ENCODE peak calls at places on chromosomes 6 and 20, in four cellular contexts. V is HL-60, R is adrenal gland, A is lower leg skin. T is an unnamed sample.

GRCh38 chr20:11807070-11807741 is 110.5 kb upstream of the BTBD3 start:
- DNase-seq in V (no peak), R (peak), A (no peak), T (no peak)

GRCh38 chr20:6692566-6693168 is 74.8 kb upstream of the BMP2 start:
- DNase-seq in V (no peak), R (no peak), A (no peak), T (no peak)

GRCh38 chr6:14037402-14038277 is 79.9 kb upstream of the CD83 start:
- DNase-seq in V (no peak), R (no peak), A (no peak), T (no peak)

GRCh38 chr20:50415516-50416268 is 94.5 kb upstream of the PTPN1 start:
- DNase-seq in V (no peak), R (peak), A (peak), T (no peak)

GRCh38 chr6:99334526-99335127 is 14.8 kb downstream of the FAXC start:
- DNase-seq in V (peak), R (peak), A (no peak), T (no peak)

GRCh38 chr20:53960586-53961386 is 109.6 kb downstream of the BCAS1 start:
- DNase-seq in V (no peak), R (no peak), A (no peak), T (no peak)

GRCh38 chr6:34584694-34585093 is 28.6 kb upstream of the SPDEF start:
- DNase-seq in V (no peak), R (no peak), A (no peak), T (no peak)

GRCh38 chr20:49523767-49524360 is 41.4 kb upstream of the KCNB1 start:
- DNase-seq in V (no peak), R (no peak), A (no peak), T (no peak)

GRCh38 chr6:150865406-150866146 is at the start of gene MTHFD1L:
- DNase-seq in V (peak), R (peak), A (peak), T (peak)

GRCh38 chr20:58344741-58345140 is 35.2 kb downstream of the RAB22A start:
- DNase-seq in V (no peak), R (no peak), A (no peak), T (no peak)

GRCh38 chr6:159062564-159062945 is 17.8 kb upstream of the TAGAP start:
- DNase-seq in V (no peak), R (no peak), A (no peak), T (no peak)

GRCh38 chr6:48564036-48564820 is 453.2 kb upstream of the PTCHD4 start:
- DNase-seq in V (no peak), R (no peak), A (no peak), T (no peak)
- TF ChIP-seq CTCF in V (no peak), R (no peak), A (no peak), T (no peak)

DNA sequence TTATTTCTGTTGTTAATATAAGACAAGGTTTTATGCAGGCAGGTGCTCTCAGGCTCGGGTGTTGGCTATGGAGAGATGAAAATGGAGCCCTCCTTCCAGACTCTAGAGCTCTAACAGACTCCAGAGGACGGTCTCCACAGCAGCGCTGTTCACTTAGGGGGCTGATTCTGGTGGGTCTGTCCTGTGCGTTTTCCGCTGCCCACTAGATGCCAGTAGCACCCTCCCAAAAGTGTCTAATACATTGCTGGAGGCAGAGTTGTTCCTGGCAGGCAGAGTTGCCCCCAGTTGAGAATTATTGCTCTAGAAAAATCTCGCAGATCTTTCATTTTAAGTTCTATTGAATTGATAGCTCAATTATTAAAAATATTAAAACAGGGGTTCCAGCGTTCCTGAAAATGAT is 109.9 kb downstream of the MAP3K4 start:
- DNase-seq in V (no peak), R (no peak), A (no peak), T (no peak)
- TF ChIP-seq CTCF in V (no peak), R (no peak), A (no peak), T (peak)

GRCh38 chr20:1265916-1266166 is 253 bp upstream of the SNPH start:
- DNase-seq in V (no peak), R (no peak), A (no peak), T (no peak)
- TF ChIP-seq CTCF in V (no peak), R (no peak), A (no peak), T (no peak)

GRCh38 chr20:1533059-1533458 is 24.4 kb downstream of the SIRPD start:
- DNase-seq in V (no peak), R (no peak), A (no peak), T (no peak)
- TF ChIP-seq CTCF in V (no peak), R (no peak), A (no peak), T (no peak)

DNA sequence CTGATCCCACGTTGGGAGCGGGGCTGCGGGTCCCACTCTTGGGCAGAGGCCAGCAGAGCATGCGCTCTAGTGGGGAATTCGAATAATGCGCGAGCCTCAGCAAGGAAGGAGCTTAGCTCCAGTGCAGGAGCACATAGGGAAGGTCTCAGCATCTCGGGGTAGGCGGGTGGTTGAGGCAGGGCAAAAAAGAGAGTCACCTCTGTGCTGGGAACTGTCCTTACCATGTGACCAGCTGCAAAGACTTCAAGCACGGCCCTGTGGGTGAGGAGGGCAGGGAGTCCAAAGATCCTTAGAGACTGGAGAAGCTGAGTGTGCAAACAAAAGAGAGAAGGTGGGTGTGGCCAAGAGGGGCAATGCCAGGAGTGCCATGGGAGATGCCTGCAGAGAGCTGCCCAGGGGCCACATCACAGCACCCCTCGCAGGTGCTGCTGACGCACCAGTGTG is 79.2 kb upstream of the CD93 start:
- DNase-seq in V (no peak), R (no peak), A (peak), T (no peak)
- TF ChIP-seq CTCF in V (no peak), R (no peak), A (no peak), T (peak)

DNA sequence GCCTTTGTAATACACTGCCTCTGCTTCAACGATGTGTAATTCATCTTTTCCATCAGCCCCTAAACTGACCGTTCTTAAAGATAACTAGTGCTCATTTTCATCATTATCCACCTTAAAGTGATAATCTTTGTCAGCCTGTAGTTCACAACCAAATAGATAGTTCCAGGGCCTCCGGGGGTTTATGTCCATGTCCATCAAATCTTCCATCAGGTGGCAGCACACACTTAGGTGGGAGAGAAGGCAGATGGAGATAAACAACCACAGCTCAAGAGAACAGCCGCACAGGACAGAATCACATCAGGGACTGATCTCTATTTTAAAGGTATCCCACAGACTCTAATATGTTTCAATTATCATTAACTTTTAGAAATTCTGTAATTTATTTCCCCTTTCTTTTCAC is 90.9 kb downstream of the LMBRD1 start:
- DNase-seq in V (no peak), R (no peak), A (no peak), T (no peak)
- TF ChIP-seq CTCF in V (no peak), R (no peak), A (no peak), T (no peak)

GRCh38 chr6:31252625-31253024 is 19.3 kb downstream of the HLA-C start:
- DNase-seq in V (no peak), R (no peak), A (no peak), T (no peak)
- TF ChIP-seq CTCF in V (no peak), R (no peak), A (no peak), T (peak)

GRCh38 chr6:44004625-44005506 is 122.4 kb downstream of the MRPL14 start:
- DNase-seq in V (no peak), R (peak), A (no peak), T (no peak)
- TF ChIP-seq CTCF in V (peak), R (peak), A (no peak), T (peak)